ENCODE peak calls at places on chromosomes 7 and 10, in ten cellular contexts. Z is HS-5; S is HuH-7.5; K is fibroblast of lung; H is CD8-positive, alpha-beta memory T cell; U is SK-MEL-5; E is HL-60; G is anterior cingulate cortex; F is HEK293T; B is germinal center. A is an unnamed sample.

GRCh38 chr7:157821959-157822687 is 485.3 kb downstream of the DNAJB6 start:
- DNase-seq in H (no peak), E (no peak), K (no peak), B (no peak), U (no peak), Z (no peak), F (no peak), G (no peak), S (no peak), A (no peak)

GRCh38 chr10:30398788-30399187 is 35.2 kb upstream of the MAP3K8 start:
- DNase-seq in F (no peak), K (no peak), B (no peak), Z (no peak), E (no peak), U (no peak), S (no peak), G (no peak), H (no peak), A (no peak)

GRCh38 chr10:76420725-76421124 is 989.3 kb downstream of the LRMDA start:
- DNase-seq in K (no peak), H (no peak), Z (no peak), E (no peak), U (no peak), S (no peak), G (no peak), B (no peak), F (no peak), A (no peak)

GRCh38 chr10:28875535-28876208 is 198.4 kb downstream of the BAMBI start:
- DNase-seq in K (no peak), G (peak), Z (no peak), B (no peak), S (no peak), E (no peak), U (no peak), H (no peak), F (no peak), A (no peak)

GRCh38 chr7:157666530-157667040 is 329.8 kb downstream of the DNAJB6 start:
- DNase-seq in H (no peak), U (no peak), Z (no peak), G (no peak), S (no peak), B (no peak), F (no peak), E (no peak), K (no peak), A (no peak)

GRCh38 chr7:130566168-130566897 is 74.4 kb downstream of the MEST start:
- DNase-seq in B (no peak), F (no peak), H (no peak), S (no peak), U (no peak), Z (no peak), G (no peak), E (no peak), K (peak), A (no peak)

GRCh38 chr7:36396150-36396549 is 6.5 kb downstream of the ANLN start:
- DNase-seq in S (no peak), G (no peak), U (no peak), Z (no peak), F (no peak), E (no peak), B (no peak), K (peak), H (no peak), A (no peak)

GRCh38 chr10:94546058-94546595 is 539 bp downstream of the HELLS start:
- DNase-seq in Z (peak), G (no peak), E (peak), B (peak), U (peak), F (peak), K (peak), H (no peak), S (peak), A (peak)

GRCh38 chr10:110646417-110647135 is 2.4 kb downstream of the RBM20 start:
- DNase-seq in F (peak), B (no peak), S (no peak), E (no peak), K (no peak), G (no peak), H (no peak), U (no peak), Z (no peak), A (no peak)

GRCh38 chr7:79923953-79924352 is 210.7 kb upstream of the GNAI1 start:
- DNase-seq in U (no peak), G (no peak), E (no peak), Z (peak), F (no peak), K (peak), B (no peak), S (no peak), H (no peak), A (no peak)

GRCh38 chr10:122974034-122974433 is 6.2 kb upstream of the PSTK start:
- DNase-seq in H (no peak), F (no peak), U (peak), G (no peak), S (no peak), Z (no peak), E (no peak), K (peak), B (no peak), A (no peak)

GRCh38 chr7:85528581-85528980 is 341.7 kb upstream of the SEMA3D start:
- DNase-seq in F (no peak), K (peak), H (no peak), Z (no peak), E (peak), G (no peak), B (no peak), S (no peak), U (no peak), A (no peak)

GRCh38 chr10:79044036-79044664 is 24.6 kb upstream of the ZMIZ1 start:
- DNase-seq in G (no peak), H (no peak), B (no peak), E (no peak), Z (no peak), S (no peak), F (no peak), U (no peak), K (no peak), A (no peak)

GRCh38 chr7:49776994-49777393 is 3.6 kb downstream of the VWC2 start:
- DNase-seq in S (no peak), B (no peak), G (no peak), F (no peak), K (no peak), E (no peak), U (peak), Z (no peak), H (no peak), A (no peak)

GRCh38 chr10:91006752-91007346 is 86.0 kb upstream of the ANKRD1 start:
- DNase-seq in B (peak), K (no peak), S (no peak), Z (no peak), G (no peak), F (no peak), E (no peak), U (no peak), H (peak), A (peak)

GRCh38 chr10:76231258-76231934 is 800.0 kb downstream of the LRMDA start:
- DNase-seq in S (no peak), E (no peak), K (no peak), H (no peak), G (no peak), F (peak), U (peak), Z (no peak), B (no peak), A (no peak)

GRCh38 chr7:111029574-111030357 is 61.2 kb upstream of the LRRN3 start:
- DNase-seq in H (no peak), G (no peak), K (peak), U (peak), B (no peak), E (no peak), S (no peak), Z (no peak), F (no peak), A (no peak)

GRCh38 chr7:150360682-150361058 is 8.0 kb upstream of the REPIN1 start:
- DNase-seq in B (no peak), Z (no peak), K (no peak), U (no peak), E (no peak), S (no peak), H (no peak), F (no peak), G (no peak), A (no peak)